ENCODE peak calls at places on chromosome X, in six cellular contexts. One of them, this sample, is unnamed.

GRCh38 chrX:39532761-39533160 is 565.0 kb downstream of the BCOR start:
- DNase-seq in neuronal stem cell: no peak
- DNase-seq in fibroblast of villous mesenchyme: no peak
- DNase-seq in esophagus squamous epithelium: no peak
- DNase-seq in tibial nerve: no peak
- DNase-seq in choroid plexus epithelial cell: no peak
- DNase-seq in this sample: no peak

GRCh38 chrX:68828740-68829593 is at the start of gene EFNB1:
- DNase-seq in neuronal stem cell: peak
- DNase-seq in fibroblast of villous mesenchyme: peak
- DNase-seq in esophagus squamous epithelium: peak
- DNase-seq in tibial nerve: peak
- DNase-seq in choroid plexus epithelial cell: peak
- DNase-seq in this sample: peak

GRCh38 chrX:39787999-39788398 is 309.8 kb downstream of the BCOR start:
- DNase-seq in neuronal stem cell: no peak
- DNase-seq in fibroblast of villous mesenchyme: no peak
- DNase-seq in esophagus squamous epithelium: no peak
- DNase-seq in tibial nerve: no peak
- DNase-seq in choroid plexus epithelial cell: no peak
- DNase-seq in this sample: no peak

GRCh38 chrX:155263854-155264628 is at the start of gene RAB39B:
- DNase-seq in neuronal stem cell: peak
- DNase-seq in fibroblast of villous mesenchyme: peak
- DNase-seq in esophagus squamous epithelium: no peak
- DNase-seq in tibial nerve: peak
- DNase-seq in choroid plexus epithelial cell: peak
- DNase-seq in this sample: peak

GRCh38 chrX:25015486-25016360 is at the start of gene ARX:
- DNase-seq in neuronal stem cell: peak
- DNase-seq in fibroblast of villous mesenchyme: peak
- DNase-seq in esophagus squamous epithelium: no peak
- DNase-seq in tibial nerve: no peak
- DNase-seq in choroid plexus epithelial cell: peak
- DNase-seq in this sample: peak

GRCh38 chrX:150690126-150690525 is 3.1 kb upstream of the MTMR1 start:
- DNase-seq in neuronal stem cell: no peak
- DNase-seq in fibroblast of villous mesenchyme: peak
- DNase-seq in esophagus squamous epithelium: no peak
- DNase-seq in tibial nerve: no peak
- DNase-seq in choroid plexus epithelial cell: peak
- DNase-seq in this sample: no peak

GRCh38 chrX:77446029-77446585 is 1.1 kb upstream of the FGF16 start:
- DNase-seq in neuronal stem cell: no peak
- DNase-seq in fibroblast of villous mesenchyme: peak
- DNase-seq in esophagus squamous epithelium: no peak
- DNase-seq in tibial nerve: no peak
- DNase-seq in choroid plexus epithelial cell: no peak
- DNase-seq in this sample: no peak

GRCh38 chrX:11242704-11243103 is 50.5 kb upstream of the AMELX start:
- DNase-seq in neuronal stem cell: no peak
- DNase-seq in fibroblast of villous mesenchyme: no peak
- DNase-seq in esophagus squamous epithelium: no peak
- DNase-seq in tibial nerve: no peak
- DNase-seq in choroid plexus epithelial cell: no peak
- DNase-seq in this sample: no peak

GRCh38 chrX:19904778-19905367 is 17.5 kb upstream of the SH3KBP1 start:
- DNase-seq in neuronal stem cell: no peak
- DNase-seq in fibroblast of villous mesenchyme: peak
- DNase-seq in esophagus squamous epithelium: no peak
- DNase-seq in tibial nerve: no peak
- DNase-seq in choroid plexus epithelial cell: peak
- DNase-seq in this sample: no peak

GRCh38 chrX:148771440-148771839 is 271.0 kb downstream of the AFF2 start:
- DNase-seq in neuronal stem cell: no peak
- DNase-seq in fibroblast of villous mesenchyme: no peak
- DNase-seq in esophagus squamous epithelium: no peak
- DNase-seq in tibial nerve: no peak
- DNase-seq in choroid plexus epithelial cell: peak
- DNase-seq in this sample: no peak

GRCh38 chrX:45714864-45715263 is 514.2 kb upstream of the DIPK2B start:
- DNase-seq in neuronal stem cell: no peak
- DNase-seq in fibroblast of villous mesenchyme: peak
- DNase-seq in esophagus squamous epithelium: no peak
- DNase-seq in tibial nerve: no peak
- DNase-seq in choroid plexus epithelial cell: peak
- DNase-seq in this sample: no peak

GRCh38 chrX:118839334-118839958 is 15.8 kb downstream of the ZCCHC12 start:
- DNase-seq in neuronal stem cell: peak
- DNase-seq in fibroblast of villous mesenchyme: peak
- DNase-seq in esophagus squamous epithelium: no peak
- DNase-seq in tibial nerve: peak
- DNase-seq in choroid plexus epithelial cell: peak
- DNase-seq in this sample: peak

GRCh38 chrX:31293409-31293808 is 221.6 kb upstream of the FTHL17 start:
- DNase-seq in neuronal stem cell: no peak
- DNase-seq in fibroblast of villous mesenchyme: no peak
- DNase-seq in esophagus squamous epithelium: no peak
- DNase-seq in tibial nerve: no peak
- DNase-seq in choroid plexus epithelial cell: no peak
- DNase-seq in this sample: no peak

GRCh38 chrX:1824855-1825254 is 210.0 kb downstream of the ASMT start:
- DNase-seq in neuronal stem cell: no peak
- DNase-seq in fibroblast of villous mesenchyme: no peak
- DNase-seq in esophagus squamous epithelium: no peak
- DNase-seq in tibial nerve: no peak
- DNase-seq in choroid plexus epithelial cell: no peak
- DNase-seq in this sample: no peak

GRCh38 chrX:139200346-139200745 is 330.2 kb upstream of the F9 start:
- DNase-seq in neuronal stem cell: no peak
- DNase-seq in fibroblast of villous mesenchyme: no peak
- DNase-seq in esophagus squamous epithelium: no peak
- DNase-seq in tibial nerve: no peak
- DNase-seq in choroid plexus epithelial cell: no peak
- DNase-seq in this sample: no peak

DNA sequence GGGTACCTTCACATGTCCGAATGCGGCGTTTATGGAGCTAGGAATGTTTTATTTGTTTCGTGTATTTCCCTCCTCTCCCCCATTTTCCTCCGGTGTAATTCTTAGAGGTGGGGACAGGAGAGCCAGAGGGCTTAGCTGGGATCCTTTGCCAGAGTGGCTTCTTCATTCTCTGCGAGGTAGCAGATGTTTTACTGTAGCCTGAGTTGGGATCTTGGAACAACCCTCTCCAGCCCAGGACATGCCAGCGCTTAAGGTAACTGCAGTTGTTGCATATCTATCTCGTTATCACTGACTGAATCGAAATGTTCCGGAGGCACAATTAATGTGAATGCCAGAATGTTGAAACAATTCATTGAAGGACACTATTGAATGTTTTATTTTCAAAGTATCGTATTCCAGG is 59.0 kb upstream of the DYNLT3 start:
- DNase-seq in neuronal stem cell: no peak
- DNase-seq in fibroblast of villous mesenchyme: no peak
- DNase-seq in esophagus squamous epithelium: no peak
- DNase-seq in tibial nerve: no peak
- DNase-seq in choroid plexus epithelial cell: no peak
- DNase-seq in this sample: no peak
- H3K4me3 ChIP-seq in neuronal stem cell: no peak
- H3K4me3 ChIP-seq in fibroblast of villous mesenchyme: peak
- H3K4me3 ChIP-seq in esophagus squamous epithelium: no peak
- H3K4me3 ChIP-seq in tibial nerve: no peak
- H3K4me3 ChIP-seq in choroid plexus epithelial cell: peak
- H3K4me3 ChIP-seq in this sample: peak

DNA sequence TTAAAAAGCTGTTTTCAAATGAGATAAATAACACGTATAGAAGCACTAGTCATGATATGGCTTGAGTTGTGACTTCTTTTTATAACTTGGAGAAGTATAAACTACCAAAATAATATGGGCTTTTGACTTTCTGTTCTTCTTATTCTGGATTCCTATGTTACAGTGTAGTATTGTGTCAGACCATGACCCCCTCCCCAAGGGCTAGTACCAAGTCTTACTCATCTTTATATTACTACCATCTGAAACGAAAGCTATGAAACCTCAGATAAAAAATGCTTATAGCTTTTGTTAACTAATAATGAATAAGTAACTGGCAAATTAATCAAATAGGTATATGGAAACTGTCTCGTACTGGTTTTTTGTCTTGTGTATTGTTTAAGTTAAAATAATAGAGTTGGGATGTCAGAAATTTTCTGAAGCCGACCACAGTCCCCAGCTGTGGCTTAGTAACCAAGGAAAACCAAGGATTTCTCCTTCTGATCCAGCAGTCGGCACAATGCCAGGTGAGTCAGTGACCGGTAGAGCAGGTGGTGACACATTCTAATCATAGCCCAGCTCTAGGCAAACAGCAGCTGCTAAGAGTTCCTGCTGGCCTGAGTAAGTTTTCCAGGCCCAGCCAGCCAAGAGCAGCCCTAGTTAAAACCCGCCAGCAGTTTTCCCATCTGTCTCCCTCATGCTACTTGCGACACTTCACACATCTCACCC is 163.3 kb upstream of the PRDX4 start:
- DNase-seq in neuronal stem cell: no peak
- DNase-seq in fibroblast of villous mesenchyme: peak
- DNase-seq in esophagus squamous epithelium: no peak
- DNase-seq in tibial nerve: peak
- DNase-seq in choroid plexus epithelial cell: peak
- DNase-seq in this sample: peak
- H3K4me3 ChIP-seq in neuronal stem cell: no peak
- H3K4me3 ChIP-seq in fibroblast of villous mesenchyme: no peak
- H3K4me3 ChIP-seq in esophagus squamous epithelium: no peak
- H3K4me3 ChIP-seq in tibial nerve: no peak
- H3K4me3 ChIP-seq in choroid plexus epithelial cell: no peak
- H3K4me3 ChIP-seq in this sample: no peak

GRCh38 chrX:104918122-104918521 is 302.4 kb downstream of the TEX13A start:
- DNase-seq in neuronal stem cell: no peak
- DNase-seq in fibroblast of villous mesenchyme: no peak
- DNase-seq in esophagus squamous epithelium: no peak
- DNase-seq in tibial nerve: no peak
- DNase-seq in choroid plexus epithelial cell: no peak
- DNase-seq in this sample: no peak

GRCh38 chrX:104921606-104922205 is 298.8 kb downstream of the TEX13A start:
- DNase-seq in neuronal stem cell: no peak
- DNase-seq in fibroblast of villous mesenchyme: no peak
- DNase-seq in esophagus squamous epithelium: no peak
- DNase-seq in tibial nerve: no peak
- DNase-seq in choroid plexus epithelial cell: no peak
- DNase-seq in this sample: no peak

GRCh38 chrX:104922206-104922621 is 298.3 kb downstream of the TEX13A start:
- DNase-seq in neuronal stem cell: peak
- DNase-seq in fibroblast of villous mesenchyme: peak
- DNase-seq in esophagus squamous epithelium: no peak
- DNase-seq in tibial nerve: peak
- DNase-seq in choroid plexus epithelial cell: peak
- DNase-seq in this sample: peak
- H3K4me3 ChIP-seq in neuronal stem cell: no peak
- H3K4me3 ChIP-seq in fibroblast of villous mesenchyme: no peak
- H3K4me3 ChIP-seq in esophagus squamous epithelium: no peak
- H3K4me3 ChIP-seq in tibial nerve: no peak
- H3K4me3 ChIP-seq in choroid plexus epithelial cell: no peak
- H3K4me3 ChIP-seq in this sample: no peak

GRCh38 chrX:110210417-110211139 is 107.3 kb downstream of the AMMECR1 start:
- DNase-seq in neuronal stem cell: no peak
- DNase-seq in fibroblast of villous mesenchyme: peak
- DNase-seq in esophagus squamous epithelium: no peak
- DNase-seq in tibial nerve: no peak
- DNase-seq in choroid plexus epithelial cell: peak
- DNase-seq in this sample: no peak
- H3K4me3 ChIP-seq in neuronal stem cell: no peak
- H3K4me3 ChIP-seq in fibroblast of villous mesenchyme: no peak
- H3K4me3 ChIP-seq in esophagus squamous epithelium: no peak
- H3K4me3 ChIP-seq in tibial nerve: no peak
- H3K4me3 ChIP-seq in choroid plexus epithelial cell: no peak
- H3K4me3 ChIP-seq in this sample: no peak

GRCh38 chrX:9797961-9798360 is 11.7 kb downstream of the SHROOM2 start:
- DNase-seq in neuronal stem cell: no peak
- DNase-seq in fibroblast of villous mesenchyme: no peak
- DNase-seq in esophagus squamous epithelium: no peak
- DNase-seq in tibial nerve: no peak
- DNase-seq in choroid plexus epithelial cell: no peak
- DNase-seq in this sample: peak

GRCh38 chrX:9788908-9789307 is 2.7 kb downstream of the SHROOM2 start:
- DNase-seq in neuronal stem cell: no peak
- DNase-seq in fibroblast of villous mesenchyme: peak
- DNase-seq in esophagus squamous epithelium: no peak
- DNase-seq in tibial nerve: no peak
- DNase-seq in choroid plexus epithelial cell: peak
- DNase-seq in this sample: peak

GRCh38 chrX:9789555-9789954 is 3.3 kb downstream of the SHROOM2 start:
- DNase-seq in neuronal stem cell: no peak
- DNase-seq in fibroblast of villous mesenchyme: no peak
- DNase-seq in esophagus squamous epithelium: no peak
- DNase-seq in tibial nerve: no peak
- DNase-seq in choroid plexus epithelial cell: no peak
- DNase-seq in this sample: no peak

GRCh38 chrX:9790866-9791265 is 4.6 kb downstream of the SHROOM2 start:
- DNase-seq in neuronal stem cell: no peak
- DNase-seq in fibroblast of villous mesenchyme: peak
- DNase-seq in esophagus squamous epithelium: no peak
- DNase-seq in tibial nerve: no peak
- DNase-seq in choroid plexus epithelial cell: peak
- DNase-seq in this sample: no peak

DNA sequence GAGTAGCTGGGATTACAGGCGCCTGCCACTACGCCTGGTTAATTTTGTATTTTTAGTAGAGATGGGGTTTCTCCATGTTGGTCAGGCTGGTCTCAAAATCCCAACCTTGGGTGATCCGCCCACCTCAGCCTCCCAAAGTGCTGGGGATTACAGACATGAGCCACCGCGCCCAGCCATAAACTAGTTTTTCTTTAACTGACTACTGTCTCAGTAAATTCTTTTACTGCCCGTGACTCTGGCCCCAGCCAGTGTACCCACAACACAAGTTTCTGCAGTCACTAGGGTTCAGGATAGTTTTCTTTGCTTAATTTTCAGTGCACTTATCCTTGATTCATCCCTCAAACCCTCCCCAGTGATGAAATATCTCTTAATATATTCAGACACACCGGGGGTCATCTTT is 8.3 kb downstream of the SHROOM2 start:
- DNase-seq in neuronal stem cell: no peak
- DNase-seq in fibroblast of villous mesenchyme: no peak
- DNase-seq in esophagus squamous epithelium: no peak
- DNase-seq in tibial nerve: no peak
- DNase-seq in choroid plexus epithelial cell: no peak
- DNase-seq in this sample: no peak
- H3K4me3 ChIP-seq in neuronal stem cell: no peak
- H3K4me3 ChIP-seq in fibroblast of villous mesenchyme: no peak
- H3K4me3 ChIP-seq in esophagus squamous epithelium: no peak
- H3K4me3 ChIP-seq in tibial nerve: no peak
- H3K4me3 ChIP-seq in choroid plexus epithelial cell: no peak
- H3K4me3 ChIP-seq in this sample: no peak

This sample was measured in Caco-2.